ENCODE peak calls at places on chromosomes 6 and 20, in six cellular contexts. One of them, this sample, is unnamed.

GRCh38 chr6:73309784-73310502 is 44.1 kb downstream of the DPPA5 start:
- DNase-seq in lower lobe of right lung: peak
- DNase-seq in GM10248: peak
- DNase-seq in hepatocyte: peak
- DNase-seq in CD4-positive, CD25-positive, alpha-beta regulatory T cell: peak
- DNase-seq in GM12892: peak
- DNase-seq in this sample: peak

GRCh38 chr6:165634076-165634475 is 29.0 kb downstream of the PDE10A start:
- DNase-seq in CD4-positive, CD25-positive, alpha-beta regulatory T cell: no peak
- DNase-seq in GM10248: no peak
- DNase-seq in GM12892: no peak
- DNase-seq in lower lobe of right lung: no peak
- DNase-seq in hepatocyte: no peak
- DNase-seq in this sample: no peak

GRCh38 chr6:42226251-42227143 is 8.8 kb upstream of the MRPS10 start:
- DNase-seq in lower lobe of right lung: no peak
- DNase-seq in GM12892: no peak
- DNase-seq in hepatocyte: peak
- DNase-seq in GM10248: no peak
- DNase-seq in CD4-positive, CD25-positive, alpha-beta regulatory T cell: no peak
- DNase-seq in this sample: no peak

GRCh38 chr6:143270026-143270425 is 180.5 kb downstream of the ADAT2 start:
- DNase-seq in GM10248: no peak
- DNase-seq in lower lobe of right lung: no peak
- DNase-seq in GM12892: no peak
- DNase-seq in hepatocyte: no peak
- DNase-seq in CD4-positive, CD25-positive, alpha-beta regulatory T cell: no peak
- DNase-seq in this sample: no peak

GRCh38 chr6:35810831-35811698 is 5.9 kb downstream of the LHFPL5 start:
- DNase-seq in GM12892: no peak
- DNase-seq in lower lobe of right lung: no peak
- DNase-seq in CD4-positive, CD25-positive, alpha-beta regulatory T cell: no peak
- DNase-seq in GM10248: no peak
- DNase-seq in hepatocyte: peak
- DNase-seq in this sample: no peak

GRCh38 chr6:134541001-134541400 is 223.1 kb upstream of the SGK1 start:
- DNase-seq in GM12892: no peak
- DNase-seq in hepatocyte: no peak
- DNase-seq in lower lobe of right lung: no peak
- DNase-seq in CD4-positive, CD25-positive, alpha-beta regulatory T cell: no peak
- DNase-seq in GM10248: no peak
- DNase-seq in this sample: no peak

GRCh38 chr20:63736893-63737689 is 627 bp downstream of the LIME1 start:
- DNase-seq in GM10248: peak
- DNase-seq in lower lobe of right lung: no peak
- DNase-seq in hepatocyte: peak
- DNase-seq in GM12892: no peak
- DNase-seq in CD4-positive, CD25-positive, alpha-beta regulatory T cell: peak
- DNase-seq in this sample: peak

GRCh38 chr20:50029697-50030428 is 47.1 kb downstream of the SNAI1 start:
- DNase-seq in GM12892: no peak
- DNase-seq in CD4-positive, CD25-positive, alpha-beta regulatory T cell: no peak
- DNase-seq in hepatocyte: peak
- DNase-seq in lower lobe of right lung: no peak
- DNase-seq in GM10248: no peak
- DNase-seq in this sample: no peak

GRCh38 chr6:98827295-98828159 is 6.8 kb upstream of the POU3F2 start:
- DNase-seq in CD4-positive, CD25-positive, alpha-beta regulatory T cell: no peak
- DNase-seq in GM10248: peak
- DNase-seq in lower lobe of right lung: no peak
- DNase-seq in hepatocyte: no peak
- DNase-seq in GM12892: no peak
- DNase-seq in this sample: no peak

GRCh38 chr20:41169791-41170351 is 32.5 kb downstream of the PLCG1 start:
- DNase-seq in GM10248: no peak
- DNase-seq in hepatocyte: no peak
- DNase-seq in lower lobe of right lung: no peak
- DNase-seq in GM12892: no peak
- DNase-seq in CD4-positive, CD25-positive, alpha-beta regulatory T cell: no peak
- DNase-seq in this sample: no peak

GRCh38 chr6:166402582-166403277 is 20.0 kb upstream of the MPC1 start:
- DNase-seq in CD4-positive, CD25-positive, alpha-beta regulatory T cell: no peak
- DNase-seq in hepatocyte: no peak
- DNase-seq in GM10248: no peak
- DNase-seq in lower lobe of right lung: no peak
- DNase-seq in GM12892: no peak
- DNase-seq in this sample: no peak

GRCh38 chr6:152248987-152249386 is 388.2 kb downstream of the SYNE1 start:
- DNase-seq in hepatocyte: no peak
- DNase-seq in lower lobe of right lung: no peak
- DNase-seq in GM12892: no peak
- DNase-seq in CD4-positive, CD25-positive, alpha-beta regulatory T cell: no peak
- DNase-seq in GM10248: no peak
- DNase-seq in this sample: no peak

GRCh38 chr6:150391890-150392289 is 23.1 kb downstream of the IYD start:
- DNase-seq in GM12892: no peak
- DNase-seq in hepatocyte: no peak
- DNase-seq in GM10248: no peak
- DNase-seq in CD4-positive, CD25-positive, alpha-beta regulatory T cell: no peak
- DNase-seq in lower lobe of right lung: no peak
- DNase-seq in this sample: no peak

GRCh38 chr20:44324343-44324742 is 12.5 kb upstream of the R3HDML start:
- DNase-seq in CD4-positive, CD25-positive, alpha-beta regulatory T cell: no peak
- DNase-seq in lower lobe of right lung: no peak
- DNase-seq in GM12892: no peak
- DNase-seq in hepatocyte: no peak
- DNase-seq in GM10248: no peak
- DNase-seq in this sample: no peak

GRCh38 chr6:108677357-108677756 is 116.6 kb downstream of the FOXO3 start:
- DNase-seq in CD4-positive, CD25-positive, alpha-beta regulatory T cell: no peak
- DNase-seq in GM12892: no peak
- DNase-seq in lower lobe of right lung: no peak
- DNase-seq in hepatocyte: no peak
- DNase-seq in GM10248: no peak
- DNase-seq in this sample: no peak

GRCh38 chr20:63121749-63122405 is 94.1 kb downstream of the YTHDF1 start:
- DNase-seq in GM10248: no peak
- DNase-seq in lower lobe of right lung: peak
- DNase-seq in CD4-positive, CD25-positive, alpha-beta regulatory T cell: no peak
- DNase-seq in GM12892: no peak
- DNase-seq in hepatocyte: no peak
- DNase-seq in this sample: no peak

GRCh38 chr6:166608819-166609218 is 18.2 kb downstream of the RPS6KA2 start:
- DNase-seq in lower lobe of right lung: no peak
- DNase-seq in CD4-positive, CD25-positive, alpha-beta regulatory T cell: no peak
- DNase-seq in hepatocyte: no peak
- DNase-seq in GM10248: no peak
- DNase-seq in GM12892: no peak
- DNase-seq in this sample: no peak

GRCh38 chr6:169158182-169158573 is 95.5 kb downstream of the THBS2 start:
- DNase-seq in GM12892: no peak
- DNase-seq in GM10248: no peak
- DNase-seq in lower lobe of right lung: no peak
- DNase-seq in CD4-positive, CD25-positive, alpha-beta regulatory T cell: no peak
- DNase-seq in hepatocyte: peak
- DNase-seq in this sample: no peak

GRCh38 chr6:20424679-20425078 is 23.0 kb downstream of the E2F3 start:
- DNase-seq in GM12892: no peak
- DNase-seq in hepatocyte: peak
- DNase-seq in CD4-positive, CD25-positive, alpha-beta regulatory T cell: no peak
- DNase-seq in lower lobe of right lung: peak
- DNase-seq in GM10248: no peak
- DNase-seq in this sample: no peak